ENCODE peak calls at places on chromosomes 2 and 18, in five cellular contexts. One of them, this sample, is unnamed.

GRCh38 chr18:68342039-68342659 is 372.8 kb downstream of the TMX3 start:
- DNase-seq in H1: no peak
- DNase-seq in pancreas: no peak
- DNase-seq in endothelial cell: no peak
- DNase-seq in RWPE1: no peak
- DNase-seq in this sample: no peak

GRCh38 chr18:35617865-35618264 is 36.3 kb downstream of the GALNT1 start:
- DNase-seq in H1: no peak
- DNase-seq in pancreas: no peak
- DNase-seq in endothelial cell: no peak
- DNase-seq in RWPE1: no peak
- DNase-seq in this sample: no peak

GRCh38 chr2:230668184-230668938 is 44.3 kb upstream of the CAB39 start:
- DNase-seq in H1: no peak
- DNase-seq in pancreas: no peak
- DNase-seq in endothelial cell: no peak
- DNase-seq in RWPE1: peak
- DNase-seq in this sample: no peak

GRCh38 chr18:7568426-7568825 is 1.3 kb downstream of the PTPRM start:
- DNase-seq in H1: no peak
- DNase-seq in pancreas: peak
- DNase-seq in endothelial cell: peak
- DNase-seq in RWPE1: no peak
- DNase-seq in this sample: peak

GRCh38 chr2:12008425-12009061 is 262.1 kb downstream of the LPIN1 start:
- DNase-seq in H1: no peak
- DNase-seq in pancreas: no peak
- DNase-seq in endothelial cell: no peak
- DNase-seq in RWPE1: peak
- DNase-seq in this sample: no peak

GRCh38 chr2:20198001-20198400 is 26.9 kb downstream of the SDC1 start:
- DNase-seq in H1: no peak
- DNase-seq in pancreas: no peak
- DNase-seq in endothelial cell: no peak
- DNase-seq in RWPE1: no peak
- DNase-seq in this sample: peak

GRCh38 chr18:8046421-8046820 is 479.3 kb downstream of the PTPRM start:
- DNase-seq in H1: no peak
- DNase-seq in pancreas: no peak
- DNase-seq in endothelial cell: no peak
- DNase-seq in RWPE1: no peak
- DNase-seq in this sample: no peak

GRCh38 chr2:160967523-160967922 is 192.7 kb upstream of the TANK start:
- DNase-seq in H1: no peak
- DNase-seq in pancreas: no peak
- DNase-seq in endothelial cell: no peak
- DNase-seq in RWPE1: no peak
- DNase-seq in this sample: no peak

GRCh38 chr2:196427996-196428634 is 211.4 kb upstream of the CCDC150 start:
- DNase-seq in H1: no peak
- DNase-seq in pancreas: no peak
- DNase-seq in endothelial cell: no peak
- DNase-seq in RWPE1: no peak
- DNase-seq in this sample: no peak

GRCh38 chr2:30559544-30559943 is 112.5 kb downstream of the LCLAT1 start:
- DNase-seq in H1: no peak
- DNase-seq in pancreas: no peak
- DNase-seq in endothelial cell: no peak
- DNase-seq in RWPE1: no peak
- DNase-seq in this sample: no peak

GRCh38 chr18:23244431-23244830 is 109.1 kb downstream of the CABLES1 start:
- DNase-seq in H1: no peak
- DNase-seq in pancreas: no peak
- DNase-seq in endothelial cell: no peak
- DNase-seq in RWPE1: no peak
- DNase-seq in this sample: no peak

GRCh38 chr2:239858179-239858578 is 167.0 kb downstream of the NDUFA10 start:
- DNase-seq in H1: no peak
- DNase-seq in pancreas: no peak
- DNase-seq in endothelial cell: peak
- DNase-seq in RWPE1: no peak
- DNase-seq in this sample: no peak

GRCh38 chr18:55489034-55489741 is 98.8 kb downstream of the TCF4 start:
- DNase-seq in H1: no peak
- DNase-seq in pancreas: no peak
- DNase-seq in endothelial cell: no peak
- DNase-seq in RWPE1: no peak
- DNase-seq in this sample: no peak

GRCh38 chr18:10419420-10420103 is 34.9 kb upstream of the APCDD1 start:
- DNase-seq in H1: no peak
- DNase-seq in pancreas: no peak
- DNase-seq in endothelial cell: no peak
- DNase-seq in RWPE1: no peak
- DNase-seq in this sample: no peak

GRCh38 chr2:174338626-174339570 is 4.1 kb downstream of the SP9 start:
- DNase-seq in H1: no peak
- DNase-seq in pancreas: no peak
- DNase-seq in endothelial cell: no peak
- DNase-seq in RWPE1: no peak
- DNase-seq in this sample: no peak

GRCh38 chr18:66511810-66512209 is 92.1 kb downstream of the CDH19 start:
- DNase-seq in H1: no peak
- DNase-seq in pancreas: no peak
- DNase-seq in endothelial cell: no peak
- DNase-seq in RWPE1: peak
- DNase-seq in this sample: no peak

GRCh38 chr2:66437055-66437454 is 2.1 kb downstream of the MEIS1 start:
- DNase-seq in H1: no peak
- DNase-seq in pancreas: no peak
- DNase-seq in endothelial cell: no peak
- DNase-seq in RWPE1: no peak
- DNase-seq in this sample: no peak

GRCh38 chr2:207039225-207039624 is 99.9 kb downstream of the CPO start:
- DNase-seq in H1: no peak
- DNase-seq in pancreas: no peak
- DNase-seq in endothelial cell: no peak
- DNase-seq in RWPE1: no peak
- DNase-seq in this sample: no peak

GRCh38 chr2:226742346-226742745 is 57.3 kb downstream of the IRS1 start:
- DNase-seq in H1: no peak
- DNase-seq in pancreas: peak
- DNase-seq in endothelial cell: no peak
- DNase-seq in RWPE1: no peak
- DNase-seq in this sample: peak

GRCh38 chr2:181788883-181789555 is 102.5 kb upstream of the ITPRID2 start:
- DNase-seq in H1: no peak
- DNase-seq in pancreas: no peak
- DNase-seq in endothelial cell: no peak
- DNase-seq in RWPE1: no peak
- DNase-seq in this sample: no peak

GRCh38 chr2:43222472-43223146 is 3.8 kb downstream of the ZFP36L2 start:
- DNase-seq in H1: no peak
- DNase-seq in pancreas: no peak
- DNase-seq in endothelial cell: no peak
- DNase-seq in RWPE1: no peak
- DNase-seq in this sample: peak

GRCh38 chr2:40544072-40544471 is 92.2 kb upstream of the SLC8A1 start:
- DNase-seq in H1: no peak
- DNase-seq in pancreas: no peak
- DNase-seq in endothelial cell: no peak
- DNase-seq in RWPE1: no peak
- DNase-seq in this sample: no peak

GRCh38 chr2:203301667-203302066 is 26.5 kb upstream of the ABI2 start:
- DNase-seq in H1: peak
- DNase-seq in pancreas: no peak
- DNase-seq in endothelial cell: no peak
- DNase-seq in RWPE1: no peak
- DNase-seq in this sample: no peak

GRCh38 chr2:168663993-168664392 is 138.4 kb upstream of the NOSTRIN start:
- DNase-seq in H1: no peak
- DNase-seq in pancreas: no peak
- DNase-seq in endothelial cell: no peak
- DNase-seq in RWPE1: no peak
- DNase-seq in this sample: no peak

DNA sequence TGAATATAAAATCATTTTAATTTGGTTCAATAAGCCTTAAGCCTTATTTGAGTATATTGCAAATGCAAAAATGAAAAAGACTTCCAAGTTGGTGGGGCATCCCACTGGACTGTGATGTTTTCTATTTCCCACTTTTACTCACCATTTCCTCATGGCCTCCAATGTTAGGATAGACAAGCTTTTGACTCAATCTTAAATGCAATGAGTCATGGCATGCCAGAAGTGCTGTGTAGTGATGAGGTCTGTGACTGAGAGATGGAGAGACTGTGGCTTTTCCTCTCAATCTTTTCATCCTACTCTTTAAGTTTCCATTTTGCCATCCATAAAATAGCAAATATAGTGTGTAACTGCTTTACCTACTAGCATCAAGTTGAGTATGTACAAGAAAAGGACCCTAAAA is 1401.2 kb upstream of the CELF4 start:
- DNase-seq in H1: no peak
- DNase-seq in pancreas: no peak
- DNase-seq in endothelial cell: no peak
- DNase-seq in RWPE1: no peak
- DNase-seq in this sample: no peak
- TF ChIP-seq CTCF in H1: no peak
- TF ChIP-seq CTCF in pancreas: no peak
- TF ChIP-seq CTCF in endothelial cell: no peak
- TF ChIP-seq CTCF in RWPE1: no peak
- TF ChIP-seq CTCF in this sample: no peak

DNA sequence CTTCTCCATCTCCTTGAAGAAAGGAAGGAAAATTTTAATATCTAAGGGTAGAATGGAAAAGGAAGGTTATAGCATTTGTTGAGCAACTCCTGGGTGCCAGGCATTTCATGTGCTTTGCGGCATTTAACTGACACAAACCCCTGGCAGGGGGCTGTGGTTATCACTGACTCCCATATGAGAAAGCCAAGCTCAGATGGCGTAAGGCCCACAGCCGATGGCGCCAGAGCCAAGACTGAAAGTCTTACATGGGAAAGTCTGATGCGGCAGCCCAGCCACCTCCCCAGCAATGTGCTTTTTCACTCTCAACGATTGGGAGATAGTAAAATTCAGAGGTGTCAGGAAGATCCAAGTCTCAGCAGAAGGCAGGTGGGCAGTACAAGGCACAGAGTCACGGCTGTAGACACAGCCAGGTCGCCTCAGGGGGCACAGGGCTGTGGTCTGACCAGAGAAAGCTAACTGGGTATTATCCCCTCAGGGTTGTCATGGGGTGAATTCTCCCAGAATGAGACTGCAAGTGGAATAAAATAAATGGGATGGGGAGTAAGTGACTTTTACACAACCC is 324.2 kb upstream of the NCKAP5 start:
- DNase-seq in H1: no peak
- DNase-seq in pancreas: no peak
- DNase-seq in endothelial cell: no peak
- DNase-seq in RWPE1: no peak
- DNase-seq in this sample: no peak
- TF ChIP-seq CTCF in H1: no peak
- TF ChIP-seq CTCF in pancreas: no peak
- TF ChIP-seq CTCF in endothelial cell: no peak
- TF ChIP-seq CTCF in RWPE1: no peak
- TF ChIP-seq CTCF in this sample: no peak

GRCh38 chr2:54858021-54858681 is 134.7 kb downstream of the EML6 start:
- DNase-seq in H1: no peak
- DNase-seq in pancreas: no peak
- DNase-seq in endothelial cell: no peak
- DNase-seq in RWPE1: no peak
- DNase-seq in this sample: no peak

GRCh38 chr2:54862742-54863141 is 139.3 kb downstream of the EML6 start:
- DNase-seq in H1: no peak
- DNase-seq in pancreas: no peak
- DNase-seq in endothelial cell: no peak
- DNase-seq in RWPE1: no peak
- DNase-seq in this sample: no peak

GRCh38 chr2:54859416-54859815 is 136.0 kb downstream of the EML6 start:
- DNase-seq in H1: no peak
- DNase-seq in pancreas: no peak
- DNase-seq in endothelial cell: no peak
- DNase-seq in RWPE1: no peak
- DNase-seq in this sample: no peak

GRCh38 chr2:54862229-54862628 is 138.8 kb downstream of the EML6 start:
- DNase-seq in H1: no peak
- DNase-seq in pancreas: no peak
- DNase-seq in endothelial cell: no peak
- DNase-seq in RWPE1: no peak
- DNase-seq in this sample: no peak

DNA sequence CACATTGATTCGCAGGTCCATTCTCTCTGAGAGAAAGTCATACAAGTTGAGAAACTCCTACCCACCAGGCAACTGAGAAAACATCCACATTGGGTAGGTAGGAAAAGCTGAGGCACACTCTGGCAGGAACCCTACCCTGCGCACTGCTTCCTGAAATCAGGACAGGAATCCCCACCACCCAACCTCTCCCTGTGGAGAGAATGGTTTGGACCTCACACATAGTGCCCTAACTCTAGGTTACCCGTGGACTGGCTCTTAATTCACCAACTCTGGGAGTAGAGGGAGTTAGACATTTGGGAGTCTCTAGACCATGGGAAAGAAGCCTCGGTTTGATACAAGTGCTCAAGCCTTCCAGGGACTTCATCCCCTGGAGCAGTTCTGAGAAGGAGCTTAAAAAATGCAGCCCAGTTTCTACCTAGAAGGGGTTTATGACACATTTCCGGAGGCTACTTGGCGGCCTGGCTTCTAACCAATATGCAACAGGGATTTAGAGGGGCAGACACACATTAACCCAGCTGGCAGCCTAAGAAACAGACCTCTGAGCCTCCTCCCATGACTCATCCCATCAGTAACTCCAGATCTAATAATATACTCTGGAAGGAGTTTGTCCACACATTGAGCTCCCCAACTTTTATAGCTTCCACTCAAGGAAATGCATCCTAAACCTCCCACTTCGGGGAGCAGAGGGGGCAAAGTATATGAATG is 136.7 kb downstream of the EML6 start:
- DNase-seq in H1: no peak
- DNase-seq in pancreas: no peak
- DNase-seq in endothelial cell: no peak
- DNase-seq in RWPE1: peak
- DNase-seq in this sample: no peak
- TF ChIP-seq CTCF in H1: no peak
- TF ChIP-seq CTCF in pancreas: no peak
- TF ChIP-seq CTCF in endothelial cell: no peak
- TF ChIP-seq CTCF in RWPE1: no peak
- TF ChIP-seq CTCF in this sample: no peak

GRCh38 chr18:58046794-58047555 is 2.9 kb downstream of the NEDD4L start:
- DNase-seq in H1: no peak
- DNase-seq in pancreas: no peak
- DNase-seq in endothelial cell: no peak
- DNase-seq in RWPE1: no peak
- DNase-seq in this sample: no peak
- TF ChIP-seq CTCF in H1: peak
- TF ChIP-seq CTCF in pancreas: no peak
- TF ChIP-seq CTCF in endothelial cell: no peak
- TF ChIP-seq CTCF in RWPE1: no peak
- TF ChIP-seq CTCF in this sample: no peak

This sample was measured in right lobe of liver.